ENCODE peak calls at places on chromosomes 2 and 18, in ten cellular contexts. F is suprapubic skin; T is T-cell; G is NCI-H774; S is NB4; M is amygdala; C is GM23338; K is stimulated activated CD8-positive, alpha-beta memory T cell treated with anti-CD3 and anti-CD28 coated beads, Interleukin-15, amount 100 ng/mL, for 24 hours; X is H9; B is foreskin fibroblast. D is an unnamed sample.

GRCh38 chr2:62760555-62760954 is 55.0 kb downstream of the EHBP1 start:
- DNase-seq in F (no peak), T (no peak), G (no peak), S (no peak), M (no peak), C (no peak), K (no peak), X (no peak), B (peak), D (no peak)

GRCh38 chr2:196128749-196129148 is 42.6 kb downstream of the STK17B start:
- DNase-seq in F (no peak), T (no peak), G (no peak), S (no peak), M (no peak), C (no peak), K (no peak), X (no peak), B (no peak), D (no peak)

GRCh38 chr18:79775441-79776221 is 22.1 kb upstream of the KCNG2 start:
- DNase-seq in F (peak), T (no peak), G (no peak), S (no peak), M (no peak), C (no peak), K (no peak), X (no peak), B (no peak), D (no peak)

GRCh38 chr2:7194950-7195349 is 277.7 kb downstream of the RNF144A start:
- DNase-seq in F (no peak), T (no peak), G (no peak), S (no peak), M (no peak), C (no peak), K (no peak), X (no peak), B (no peak), D (no peak)

GRCh38 chr18:36050479-36050878 is 16.9 kb downstream of the RPRD1A start:
- DNase-seq in F (no peak), T (no peak), G (no peak), S (no peak), M (no peak), C (no peak), K (no peak), X (no peak), B (no peak), D (no peak)

GRCh38 chr2:46806526-46806925 is 109.1 kb downstream of the MCFD2 start:
- DNase-seq in F (no peak), T (no peak), G (no peak), S (no peak), M (no peak), C (no peak), K (no peak), X (no peak), B (peak), D (no peak)

GRCh38 chr2:71505770-71506140 is 52.4 kb downstream of the DYSF start:
- DNase-seq in F (no peak), T (no peak), G (no peak), S (no peak), M (no peak), C (no peak), K (no peak), X (no peak), B (no peak), D (no peak)

GRCh38 chr18:23617412-23618009 is 31.2 kb upstream of the NPC1 start:
- DNase-seq in F (no peak), T (no peak), G (no peak), S (no peak), M (no peak), C (no peak), K (no peak), X (no peak), B (no peak), D (peak)

GRCh38 chr2:30912056-30912455 is 104.8 kb upstream of the CAPN13 start:
- DNase-seq in F (no peak), T (no peak), G (no peak), S (no peak), M (no peak), C (no peak), K (no peak), X (no peak), B (no peak), D (no peak)

GRCh38 chr2:195360242-195360641 is 296.8 kb upstream of the SLC39A10 start:
- DNase-seq in F (no peak), T (no peak), G (no peak), S (no peak), M (no peak), C (no peak), K (no peak), X (no peak), B (no peak), D (no peak)

GRCh38 chr2:40352321-40353099 is 99.4 kb downstream of the SLC8A1 start:
- DNase-seq in F (no peak), T (no peak), G (no peak), S (no peak), M (no peak), C (no peak), K (no peak), X (no peak), B (no peak), D (no peak)

GRCh38 chr2:114550895-114551793 is 108.7 kb downstream of the DPP10 start:
- DNase-seq in F (no peak), T (no peak), G (peak), S (peak), M (peak), C (peak), K (no peak), X (peak), B (no peak), D (peak)

GRCh38 chr2:120678926-120679325 is 56.7 kb upstream of the GLI2 start:
- DNase-seq in F (no peak), T (no peak), G (no peak), S (peak), M (no peak), C (no peak), K (no peak), X (no peak), B (no peak), D (no peak)

GRCh38 chr2:102604754-102605153 is 14.6 kb upstream of the SLC9A2 start:
- DNase-seq in F (no peak), T (no peak), G (peak), S (peak), M (no peak), C (peak), K (no peak), X (peak), B (no peak), D (peak)

GRCh38 chr18:11040823-11041712 is 108.3 kb downstream of the PIEZO2 start:
- DNase-seq in F (no peak), T (no peak), G (no peak), S (peak), M (peak), C (peak), K (no peak), X (peak), B (peak), D (peak)

GRCh38 chr2:172101707-172102158 is 967 bp downstream of the DLX2 start:
- DNase-seq in F (no peak), T (no peak), G (no peak), S (peak), M (no peak), C (peak), K (no peak), X (no peak), B (no peak), D (no peak)

GRCh38 chr2:176101216-176101845 is 1.7 kb downstream of the HOXD12 start:
- DNase-seq in F (no peak), T (no peak), G (no peak), S (no peak), M (no peak), C (no peak), K (no peak), X (no peak), B (no peak), D (no peak)

GRCh38 chr2:45884126-45884525 is 232.7 kb downstream of the PRKCE start:
- DNase-seq in F (no peak), T (no peak), G (no peak), S (peak), M (no peak), C (no peak), K (no peak), X (no peak), B (no peak), D (no peak)

GRCh38 chr2:145595296-145595695 is 1075.4 kb upstream of the ZEB2 start:
- DNase-seq in F (no peak), T (no peak), G (no peak), S (no peak), M (no peak), C (no peak), K (no peak), X (no peak), B (no peak), D (no peak)

GRCh38 chr2:150133623-150134022 is 353.8 kb downstream of the RND3 start:
- DNase-seq in F (no peak), T (no peak), G (peak), S (peak), M (no peak), C (no peak), K (no peak), X (no peak), B (peak), D (peak)

GRCh38 chr2:28408764-28409599 is 16.3 kb downstream of the FOSL2 start:
- DNase-seq in F (no peak), T (peak), G (no peak), S (peak), M (no peak), C (no peak), K (peak), X (no peak), B (peak), D (no peak)

GRCh38 chr2:143890799-143891198 is 629.1 kb downstream of the ZEB2 start:
- DNase-seq in F (no peak), T (no peak), G (no peak), S (peak), M (no peak), C (peak), K (no peak), X (no peak), B (no peak), D (no peak)

GRCh38 chr2:91974401-91975129 is 2896.7 kb upstream of the TEKT4 start:
- DNase-seq in F (no peak), T (no peak), G (no peak), S (no peak), M (no peak), C (no peak), K (no peak), X (no peak), B (no peak), D (no peak)

GRCh38 chr18:9763876-9764605 is 55.9 kb downstream of the RAB31 start:
- DNase-seq in F (no peak), T (no peak), G (no peak), S (no peak), M (no peak), C (no peak), K (no peak), X (no peak), B (no peak), D (no peak)

GRCh38 chr2:217868911-217869334 is 133.9 kb downstream of the TNS1 start:
- DNase-seq in F (no peak), T (no peak), G (no peak), S (no peak), M (no peak), C (no peak), K (no peak), X (no peak), B (peak), D (no peak)

GRCh38 chr2:146239392-146240135 is 1605.3 kb upstream of the ACVR2A start:
- DNase-seq in F (no peak), T (no peak), G (no peak), S (no peak), M (no peak), C (no peak), K (no peak), X (no peak), B (peak), D (no peak)

GRCh38 chr2:219475697-219476604 is 22.7 kb upstream of the GMPPA start:
- DNase-seq in F (no peak), T (peak), G (peak), S (peak), M (peak), C (peak), K (peak), X (peak), B (no peak), D (peak)

GRCh38 chr2:86443601-86444000 is 2.4 kb downstream of the KDM3A start:
- DNase-seq in F (no peak), T (no peak), G (no peak), S (no peak), M (no peak), C (no peak), K (no peak), X (no peak), B (no peak), D (no peak)

GRCh38 chr2:178241852-178242551 is 47.7 kb downstream of the OSBPL6 start:
- DNase-seq in F (no peak), T (no peak), G (peak), S (no peak), M (no peak), C (peak), K (no peak), X (no peak), B (peak), D (no peak)

GRCh38 chr2:169109502-169110409 is 40.4 kb downstream of the DHRS9 start:
- DNase-seq in F (peak), T (peak), G (peak), S (peak), M (peak), C (peak), K (peak), X (peak), B (no peak), D (peak)